ENCODE peak calls at places on chromosomes 11 and 22, in eight cellular contexts. One of them, this sample, is unnamed.

GRCh38 chr11:117839936-117840813 is 15.6 kb upstream of the FXYD2 start:
- DNase-seq in RWPE1: no peak
- DNase-seq in gastrocnemius medialis: no peak
- DNase-seq in fibroblast of lung: no peak
- DNase-seq in activated CD4-positive, alpha-beta memory T cell treated with anti-CD3 and anti-CD28 coated beads, Interleukin-2, amount 10 ng/mL, durations not matched to agents 7 days and 5 days: peak
- DNase-seq in T follicular helper cell: no peak
- DNase-seq in AG08395: no peak
- DNase-seq in activated effector memory CD4-positive, alpha-beta T cell treated with anti-CD3 and anti-CD28 coated beads, Interleukin-2, amount 50 U/mL, for 16 hours: peak
- DNase-seq in this sample: no peak

GRCh38 chr22:49014227-49015201 is 813.2 kb downstream of the BRD1 start:
- DNase-seq in RWPE1: no peak
- DNase-seq in gastrocnemius medialis: no peak
- DNase-seq in fibroblast of lung: no peak
- DNase-seq in activated CD4-positive, alpha-beta memory T cell treated with anti-CD3 and anti-CD28 coated beads, Interleukin-2, amount 10 ng/mL, durations not matched to agents 7 days and 5 days: no peak
- DNase-seq in T follicular helper cell: no peak
- DNase-seq in AG08395: no peak
- DNase-seq in activated effector memory CD4-positive, alpha-beta T cell treated with anti-CD3 and anti-CD28 coated beads, Interleukin-2, amount 50 U/mL, for 16 hours: peak
- DNase-seq in this sample: no peak

GRCh38 chr11:73271936-73272679 is at the start of gene P2RY6:
- DNase-seq in RWPE1: peak
- DNase-seq in gastrocnemius medialis: peak
- DNase-seq in fibroblast of lung: peak
- DNase-seq in activated CD4-positive, alpha-beta memory T cell treated with anti-CD3 and anti-CD28 coated beads, Interleukin-2, amount 10 ng/mL, durations not matched to agents 7 days and 5 days: no peak
- DNase-seq in T follicular helper cell: no peak
- DNase-seq in AG08395: peak
- DNase-seq in activated effector memory CD4-positive, alpha-beta T cell treated with anti-CD3 and anti-CD28 coated beads, Interleukin-2, amount 50 U/mL, for 16 hours: peak
- DNase-seq in this sample: no peak

GRCh38 chr11:120830092-120830491 is 193.8 kb upstream of the TBCEL start:
- DNase-seq in RWPE1: no peak
- DNase-seq in gastrocnemius medialis: no peak
- DNase-seq in fibroblast of lung: no peak
- DNase-seq in activated CD4-positive, alpha-beta memory T cell treated with anti-CD3 and anti-CD28 coated beads, Interleukin-2, amount 10 ng/mL, durations not matched to agents 7 days and 5 days: no peak
- DNase-seq in T follicular helper cell: no peak
- DNase-seq in AG08395: no peak
- DNase-seq in activated effector memory CD4-positive, alpha-beta T cell treated with anti-CD3 and anti-CD28 coated beads, Interleukin-2, amount 50 U/mL, for 16 hours: no peak
- DNase-seq in this sample: no peak

GRCh38 chr22:22032906-22033802 is 50.6 kb upstream of the TOP3B start:
- DNase-seq in RWPE1: no peak
- DNase-seq in gastrocnemius medialis: no peak
- DNase-seq in fibroblast of lung: no peak
- DNase-seq in activated CD4-positive, alpha-beta memory T cell treated with anti-CD3 and anti-CD28 coated beads, Interleukin-2, amount 10 ng/mL, durations not matched to agents 7 days and 5 days: no peak
- DNase-seq in T follicular helper cell: no peak
- DNase-seq in AG08395: no peak
- DNase-seq in activated effector memory CD4-positive, alpha-beta T cell treated with anti-CD3 and anti-CD28 coated beads, Interleukin-2, amount 50 U/mL, for 16 hours: no peak
- DNase-seq in this sample: no peak

GRCh38 chr11:111229604-111230003 is 15.9 kb upstream of the POU2AF2 start:
- DNase-seq in RWPE1: no peak
- DNase-seq in gastrocnemius medialis: no peak
- DNase-seq in fibroblast of lung: peak
- DNase-seq in activated CD4-positive, alpha-beta memory T cell treated with anti-CD3 and anti-CD28 coated beads, Interleukin-2, amount 10 ng/mL, durations not matched to agents 7 days and 5 days: peak
- DNase-seq in T follicular helper cell: no peak
- DNase-seq in AG08395: no peak
- DNase-seq in activated effector memory CD4-positive, alpha-beta T cell treated with anti-CD3 and anti-CD28 coated beads, Interleukin-2, amount 50 U/mL, for 16 hours: no peak
- DNase-seq in this sample: no peak

GRCh38 chr11:73530109-73530508 is 67.8 kb downstream of the FAM168A start:
- DNase-seq in RWPE1: no peak
- DNase-seq in gastrocnemius medialis: no peak
- DNase-seq in fibroblast of lung: no peak
- DNase-seq in activated CD4-positive, alpha-beta memory T cell treated with anti-CD3 and anti-CD28 coated beads, Interleukin-2, amount 10 ng/mL, durations not matched to agents 7 days and 5 days: no peak
- DNase-seq in T follicular helper cell: no peak
- DNase-seq in AG08395: no peak
- DNase-seq in activated effector memory CD4-positive, alpha-beta T cell treated with anti-CD3 and anti-CD28 coated beads, Interleukin-2, amount 50 U/mL, for 16 hours: no peak
- DNase-seq in this sample: no peak

GRCh38 chr11:44006882-44007495 is 40.8 kb upstream of the ACCSL start:
- DNase-seq in RWPE1: no peak
- DNase-seq in gastrocnemius medialis: peak
- DNase-seq in fibroblast of lung: no peak
- DNase-seq in activated CD4-positive, alpha-beta memory T cell treated with anti-CD3 and anti-CD28 coated beads, Interleukin-2, amount 10 ng/mL, durations not matched to agents 7 days and 5 days: no peak
- DNase-seq in T follicular helper cell: no peak
- DNase-seq in AG08395: no peak
- DNase-seq in activated effector memory CD4-positive, alpha-beta T cell treated with anti-CD3 and anti-CD28 coated beads, Interleukin-2, amount 50 U/mL, for 16 hours: no peak
- DNase-seq in this sample: no peak

GRCh38 chr22:49015993-49016908 is 811.4 kb downstream of the BRD1 start:
- DNase-seq in RWPE1: no peak
- DNase-seq in gastrocnemius medialis: no peak
- DNase-seq in fibroblast of lung: no peak
- DNase-seq in activated CD4-positive, alpha-beta memory T cell treated with anti-CD3 and anti-CD28 coated beads, Interleukin-2, amount 10 ng/mL, durations not matched to agents 7 days and 5 days: peak
- DNase-seq in T follicular helper cell: no peak
- DNase-seq in AG08395: no peak
- DNase-seq in activated effector memory CD4-positive, alpha-beta T cell treated with anti-CD3 and anti-CD28 coated beads, Interleukin-2, amount 50 U/mL, for 16 hours: peak
- DNase-seq in this sample: no peak

GRCh38 chr22:47615051-47615450 is 852.6 kb downstream of the TBC1D22A start:
- DNase-seq in RWPE1: no peak
- DNase-seq in gastrocnemius medialis: no peak
- DNase-seq in fibroblast of lung: no peak
- DNase-seq in activated CD4-positive, alpha-beta memory T cell treated with anti-CD3 and anti-CD28 coated beads, Interleukin-2, amount 10 ng/mL, durations not matched to agents 7 days and 5 days: no peak
- DNase-seq in T follicular helper cell: no peak
- DNase-seq in AG08395: no peak
- DNase-seq in activated effector memory CD4-positive, alpha-beta T cell treated with anti-CD3 and anti-CD28 coated beads, Interleukin-2, amount 50 U/mL, for 16 hours: peak
- DNase-seq in this sample: no peak

GRCh38 chr22:43587574-43587973 is 175.8 kb downstream of the MPPED1 start:
- DNase-seq in RWPE1: no peak
- DNase-seq in gastrocnemius medialis: no peak
- DNase-seq in fibroblast of lung: peak
- DNase-seq in activated CD4-positive, alpha-beta memory T cell treated with anti-CD3 and anti-CD28 coated beads, Interleukin-2, amount 10 ng/mL, durations not matched to agents 7 days and 5 days: no peak
- DNase-seq in T follicular helper cell: no peak
- DNase-seq in AG08395: no peak
- DNase-seq in activated effector memory CD4-positive, alpha-beta T cell treated with anti-CD3 and anti-CD28 coated beads, Interleukin-2, amount 50 U/mL, for 16 hours: no peak
- DNase-seq in this sample: no peak

GRCh38 chr22:28444659-28445058 is 235.0 kb downstream of the TTC28 start:
- DNase-seq in RWPE1: no peak
- DNase-seq in gastrocnemius medialis: peak
- DNase-seq in fibroblast of lung: no peak
- DNase-seq in activated CD4-positive, alpha-beta memory T cell treated with anti-CD3 and anti-CD28 coated beads, Interleukin-2, amount 10 ng/mL, durations not matched to agents 7 days and 5 days: no peak
- DNase-seq in T follicular helper cell: no peak
- DNase-seq in AG08395: no peak
- DNase-seq in activated effector memory CD4-positive, alpha-beta T cell treated with anti-CD3 and anti-CD28 coated beads, Interleukin-2, amount 50 U/mL, for 16 hours: no peak
- DNase-seq in this sample: no peak

GRCh38 chr11:117457031-117457785 is 129.6 kb downstream of the CEP164 start:
- DNase-seq in RWPE1: no peak
- DNase-seq in gastrocnemius medialis: no peak
- DNase-seq in fibroblast of lung: no peak
- DNase-seq in activated CD4-positive, alpha-beta memory T cell treated with anti-CD3 and anti-CD28 coated beads, Interleukin-2, amount 10 ng/mL, durations not matched to agents 7 days and 5 days: no peak
- DNase-seq in T follicular helper cell: no peak
- DNase-seq in AG08395: no peak
- DNase-seq in activated effector memory CD4-positive, alpha-beta T cell treated with anti-CD3 and anti-CD28 coated beads, Interleukin-2, amount 50 U/mL, for 16 hours: no peak
- DNase-seq in this sample: no peak

GRCh38 chr11:117097567-117098268 is 510 bp downstream of the SIK3 start:
- DNase-seq in RWPE1: peak
- DNase-seq in gastrocnemius medialis: peak
- DNase-seq in fibroblast of lung: no peak
- DNase-seq in activated CD4-positive, alpha-beta memory T cell treated with anti-CD3 and anti-CD28 coated beads, Interleukin-2, amount 10 ng/mL, durations not matched to agents 7 days and 5 days: peak
- DNase-seq in T follicular helper cell: no peak
- DNase-seq in AG08395: peak
- DNase-seq in activated effector memory CD4-positive, alpha-beta T cell treated with anti-CD3 and anti-CD28 coated beads, Interleukin-2, amount 50 U/mL, for 16 hours: peak
- DNase-seq in this sample: no peak